ENCODE peak calls at places on chromosomes 4 and X, in five cellular contexts. O is RPMI7951, R is fibroblast of lung, Z is chondrocyte, L is thyroid gland. N is an unnamed sample.
A peak's percentile ranks its signal among the peaks of the same experiment; 100 is the strongest.

GRCh38 chrX:154542723-154543424 is 3.8 kb downstream of the G6PD start:
- DNase-seq in O (no peak), R (no peak), Z (no peak), L (peak; percentile 87), N (no peak)

GRCh38 chr4:137310593-137311490 is 221.5 kb downstream of the PCDH18 start:
- DNase-seq in O (peak; percentile 71), R (peak; percentile 89), Z (no peak), L (no peak), N (no peak)

GRCh38 chr4:74440356-74440755 is 4.6 kb upstream of the AREG start:
- DNase-seq in O (peak; percentile 75), R (no peak), Z (no peak), L (no peak), N (no peak)

GRCh38 chrX:118975831-118976598 is 1.6 kb downstream of the LONRF3 start:
- DNase-seq in O (peak; percentile 49), R (peak; percentile 19), Z (no peak), L (peak; percentile 88), N (peak; percentile 25)

GRCh38 chr4:110970642-110971041 is 347.8 kb upstream of the PITX2 start:
- DNase-seq in O (no peak), R (peak; percentile 56), Z (no peak), L (no peak), N (no peak)

GRCh38 chr4:138267835-138268234 is 25.7 kb upstream of the SLC7A11 start:
- DNase-seq in O (no peak), R (no peak), Z (no peak), L (no peak), N (no peak)

GRCh38 chr4:85102606-85103005 is 136.1 kb upstream of the WDFY3 start:
- DNase-seq in O (peak; percentile 57), R (no peak), Z (no peak), L (no peak), N (no peak)

GRCh38 chr4:63316633-63317032 is 1092.6 kb downstream of the TECRL start:
- DNase-seq in O (no peak), R (no peak), Z (no peak), L (no peak), N (no peak)

GRCh38 chrX:43552166-43552565 is 103.9 kb upstream of the MAOA start:
- DNase-seq in O (no peak), R (no peak), Z (no peak), L (no peak), N (no peak)

GRCh38 chr4:142840516-142841123 is 5.5 kb downstream of the INPP4B start:
- DNase-seq in O (peak; percentile 23), R (peak; percentile 79), Z (no peak), L (no peak), N (no peak)

GRCh38 chrX:104098151-104098808 is 14.0 kb upstream of the ZCCHC18 start:
- DNase-seq in O (peak; percentile 53), R (peak; percentile 79), Z (no peak), L (peak; percentile 19), N (peak; percentile 27)

GRCh38 chr4:20395160-20395773 is 143.6 kb downstream of the SLIT2 start:
- DNase-seq in O (peak; percentile 40), R (peak; percentile 45), Z (no peak), L (peak; percentile 46), N (peak; percentile 7)

GRCh38 chr4:69881173-69881773 is 21.3 kb upstream of the SULT1E1 start:
- DNase-seq in O (no peak), R (peak; percentile 77), Z (no peak), L (peak; percentile 22), N (peak; percentile 23)

GRCh38 chr4:123363729-123364128 is 32.9 kb upstream of the SPRY1 start:
- DNase-seq in O (no peak), R (no peak), Z (no peak), L (no peak), N (no peak)

GRCh38 chr4:152956650-152957436 is 20.7 kb downstream of the FHDC1 start:
- DNase-seq in O (peak; percentile 24), R (peak; percentile 65), Z (no peak), L (peak; percentile 71), N (no peak)

GRCh38 chr4:14149469-14150030 is 522.0 kb upstream of the BOD1L1 start:
- DNase-seq in O (no peak), R (peak; percentile 19), Z (no peak), L (no peak), N (no peak)

GRCh38 chr4:159235779-159236368 is 133.0 kb downstream of the RAPGEF2 start:
- DNase-seq in O (no peak), R (no peak), Z (no peak), L (no peak), N (no peak)

GRCh38 chrX:13005671-13006473 is 31.0 kb downstream of the TMSB4X start:
- DNase-seq in O (peak; percentile 17), R (peak; percentile 53), Z (no peak), L (peak; percentile 22), N (no peak)

GRCh38 chrX:107716045-107716684 is 59.4 kb downstream of the TSC22D3 start:
- DNase-seq in O (peak; percentile 30), R (no peak), Z (no peak), L (no peak), N (no peak)

GRCh38 chr4:167779864-167780263 is 312.5 kb upstream of the ANXA10 start:
- DNase-seq in O (no peak), R (peak; percentile 17), Z (no peak), L (no peak), N (no peak)

GRCh38 chrX:120534413-120535205 is 26.2 kb downstream of the CUL4B start:
- DNase-seq in O (no peak), R (no peak), Z (no peak), L (no peak), N (no peak)

GRCh38 chr4:182242793-182243192 is 409 bp upstream of the TENM3 start:
- DNase-seq in O (peak; percentile 58), R (peak; percentile 17), Z (no peak), L (no peak), N (no peak)

GRCh38 chr4:80897537-80898303 is 132.8 kb upstream of the BMP3 start:
- DNase-seq in O (no peak), R (no peak), Z (no peak), L (no peak), N (no peak)

GRCh38 chrX:38103857-38104812 is 97.8 kb downstream of the SYTL5 start:
- DNase-seq in O (no peak), R (no peak), Z (no peak), L (no peak), N (no peak)

GRCh38 chrX:16196829-16197228 is 29.5 kb downstream of the MAGEB17 start:
- DNase-seq in O (peak; percentile 46), R (no peak), Z (no peak), L (no peak), N (no peak)

GRCh38 chr4:55989716-55990115 is 41.0 kb downstream of the CEP135 start:
- DNase-seq in O (no peak), R (no peak), Z (no peak), L (no peak), N (no peak)

GRCh38 chr4:2290974-2291704 is 29.2 kb upstream of the MXD4 start:
- DNase-seq in O (no peak), R (no peak), Z (peak; percentile 85), L (no peak), N (no peak)

GRCh38 chr4:83618991-83619390 is 83.1 kb downstream of the GPAT3 start:
- DNase-seq in O (peak; percentile 76), R (peak; percentile 15), Z (no peak), L (no peak), N (no peak)

GRCh38 chr4:149896428-149896827 is 80.8 kb upstream of the IQCM start:
- DNase-seq in O (peak; percentile 14), R (peak; percentile 72), Z (no peak), L (peak; percentile 22), N (no peak)